ENCODE peak calls at places on chromosomes 13 and 19, in seven cellular contexts. W is CD8-positive, alpha-beta memory T cell; X is HFF-Myc; T is hypothalamus; E is kidney glomerular epithelial cell; V is left cardiac atrium; C is A549. B is an unnamed sample.

GRCh38 chr13:87244256-87244870 is 426.8 kb upstream of the SLITRK5 start:
- DNase-seq in W (no peak), X (no peak), T (no peak), E (no peak), V (no peak), C (no peak), B (no peak)

GRCh38 chr19:15328312-15328711 is 4.0 kb downstream of the BRD4 start:
- DNase-seq in W (no peak), X (no peak), T (no peak), E (no peak), V (no peak), C (no peak), B (no peak)

GRCh38 chr13:70623260-70623659 is 515.0 kb upstream of the KLHL1 start:
- DNase-seq in W (no peak), X (no peak), T (no peak), E (peak), V (no peak), C (no peak), B (no peak)

GRCh38 chr19:38386968-38387549 is 775 bp downstream of the GGN start:
- DNase-seq in W (no peak), X (no peak), T (no peak), E (no peak), V (peak), C (no peak), B (no peak)

GRCh38 chr19:40592170-40592569 is 9.0 kb upstream of the LTBP4 start:
- DNase-seq in W (no peak), X (no peak), T (no peak), E (peak), V (no peak), C (peak), B (no peak)

GRCh38 chr19:19403373-19403901 is 2.0 kb upstream of the GATAD2A start:
- DNase-seq in W (no peak), X (no peak), T (no peak), E (peak), V (no peak), C (no peak), B (no peak)

GRCh38 chr19:22806418-22806817 is 22.5 kb upstream of the ZNF99 start:
- DNase-seq in W (no peak), X (no peak), T (no peak), E (no peak), V (no peak), C (no peak), B (no peak)

GRCh38 chr19:1154731-1155351 is 19.2 kb downstream of the SBNO2 start:
- DNase-seq in W (no peak), X (no peak), T (peak), E (peak), V (peak), C (peak), B (no peak)

GRCh38 chr19:47296036-47296435 is 13.6 kb upstream of the C5AR1 start:
- DNase-seq in W (peak), X (no peak), T (no peak), E (peak), V (peak), C (peak), B (peak)

GRCh38 chr19:47407417-47407774 is 11.9 kb downstream of the MEIS3 start:
- DNase-seq in W (no peak), X (no peak), T (no peak), E (no peak), V (no peak), C (no peak), B (no peak)

GRCh38 chr13:41405367-41405766 is 52.0 kb upstream of the RGCC start:
- DNase-seq in W (no peak), X (no peak), T (no peak), E (no peak), V (no peak), C (no peak), B (no peak)

GRCh38 chr13:110957181-110957884 is 42.5 kb upstream of the ANKRD10 start:
- DNase-seq in W (no peak), X (no peak), T (no peak), E (no peak), V (no peak), C (peak), B (no peak)

GRCh38 chr19:6697291-6697690 is 23.2 kb downstream of the C3 start:
- DNase-seq in W (no peak), X (no peak), T (no peak), E (no peak), V (no peak), C (no peak), B (no peak)

GRCh38 chr13:102138635-102139225 is 263.1 kb downstream of the FGF14 start:
- DNase-seq in W (no peak), X (no peak), T (no peak), E (no peak), V (no peak), C (no peak), B (no peak)

GRCh38 chr19:13132471-13133166 is 14.6 kb downstream of the NACC1 start:
- DNase-seq in W (peak), X (no peak), T (no peak), E (no peak), V (no peak), C (no peak), B (no peak)

GRCh38 chr13:76622336-76623045 is 263.7 kb downstream of the KCTD12 start:
- DNase-seq in W (no peak), X (no peak), T (no peak), E (no peak), V (no peak), C (no peak), B (no peak)

GRCh38 chr13:54357284-54357933 is 1328.8 kb downstream of the OLFM4 start:
- DNase-seq in W (no peak), X (no peak), T (no peak), E (no peak), V (no peak), C (no peak), B (no peak)

GRCh38 chr19:42396248-42396541 is 6.1 kb upstream of the CNFN start:
- DNase-seq in W (no peak), X (no peak), T (no peak), E (no peak), V (no peak), C (no peak), B (no peak)

GRCh38 chr19:33436360-33437345 is 63.1 kb downstream of the CEBPG start:
- DNase-seq in W (no peak), X (no peak), T (no peak), E (no peak), V (peak), C (no peak), B (no peak)

GRCh38 chr13:28469316-28469715 is 25.6 kb downstream of the FLT1 start:
- DNase-seq in W (no peak), X (no peak), T (no peak), E (no peak), V (no peak), C (no peak), B (no peak)

GRCh38 chr19:31263317-31263716 is 85.9 kb downstream of the TSHZ3 start:
- DNase-seq in W (no peak), X (no peak), T (no peak), E (no peak), V (no peak), C (no peak), B (no peak)

GRCh38 chr13:114023716-114024602 is 50.1 kb upstream of the C13orf46 start:
- DNase-seq in W (no peak), X (no peak), T (no peak), E (no peak), V (peak), C (no peak), B (no peak)

GRCh38 chr13:79485014-79485441 is 4.1 kb downstream of the NDFIP2 start:
- DNase-seq in W (no peak), X (peak), T (no peak), E (peak), V (no peak), C (peak), B (no peak)

GRCh38 chr13:49082653-49083536 is 107.2 kb downstream of the FNDC3A start:
- DNase-seq in W (no peak), X (no peak), T (no peak), E (peak), V (no peak), C (no peak), B (peak)

GRCh38 chr13:112140366-112140765 is 73.4 kb downstream of the SOX1 start:
- DNase-seq in W (no peak), X (no peak), T (no peak), E (no peak), V (no peak), C (no peak), B (no peak)

GRCh38 chr19:48190288-48191284 is 20.1 kb downstream of the ZSWIM9 start:
- DNase-seq in W (no peak), X (no peak), T (no peak), E (no peak), V (no peak), C (peak), B (peak)

GRCh38 chr13:97395437-97396136 is 38.4 kb upstream of the RAP2A start:
- DNase-seq in W (no peak), X (no peak), T (no peak), E (no peak), V (no peak), C (peak), B (no peak)

GRCh38 chr13:26585136-26585535 is 27.7 kb downstream of the WASF3 start:
- DNase-seq in W (no peak), X (no peak), T (no peak), E (no peak), V (no peak), C (no peak), B (no peak)

GRCh38 chr19:16588824-16589577 is 16.8 kb upstream of the SLC35E1 start:
- DNase-seq in W (no peak), X (no peak), T (no peak), E (no peak), V (no peak), C (no peak), B (no peak)

GRCh38 chr19:47779524-47780214 is 1.2 kb downstream of the SELENOW start:
- DNase-seq in W (no peak), X (no peak), T (no peak), E (no peak), V (peak), C (no peak), B (no peak)

GRCh38 chr19:37914908-37915307 is 7.9 kb downstream of the SIPA1L3 start:
- DNase-seq in W (no peak), X (no peak), T (no peak), E (no peak), V (no peak), C (no peak), B (no peak)

GRCh38 chr13:58032676-58033440 is 401.3 kb downstream of the PCDH17 start:
- DNase-seq in W (no peak), X (no peak), T (no peak), E (no peak), V (no peak), C (no peak), B (no peak)

GRCh38 chr13:112445411-112446271 is 69.5 kb downstream of the SPACA7 start:
- DNase-seq in W (no peak), X (no peak), T (no peak), E (no peak), V (no peak), C (no peak), B (no peak)

GRCh38 chr19:43467730-43468129 is 2.3 kb upstream of the LYPD3 start:
- DNase-seq in W (no peak), X (peak), T (no peak), E (no peak), V (no peak), C (no peak), B (no peak)

GRCh38 chr13:40272776-40273139 is 393.7 kb downstream of the FOXO1 start:
- DNase-seq in W (no peak), X (no peak), T (no peak), E (peak), V (no peak), C (no peak), B (no peak)

GRCh38 chr13:101309014-101309619 is 107.2 kb downstream of the NALCN start:
- DNase-seq in W (no peak), X (no peak), T (no peak), E (peak), V (no peak), C (no peak), B (no peak)

GRCh38 chr13:51665456-51665855 is 81.2 kb downstream of the WDFY2 start:
- DNase-seq in W (no peak), X (no peak), T (no peak), E (no peak), V (no peak), C (no peak), B (no peak)

GRCh38 chr19:3850320-3850972 is 18.4 kb downstream of the ZFR2 start:
- DNase-seq in W (no peak), X (no peak), T (no peak), E (no peak), V (no peak), C (no peak), B (no peak)